ENCODE peak calls at places on chromosome 18, in four cellular contexts. R, A, H and Q are unnamed samples.
A peak's percentile ranks its signal among the peaks of the same experiment; 100 is the strongest.

GRCh38 chr18:31741096-31741735 is 19.5 kb downstream of the SLC25A52 start:
- DNase-seq in R (no peak), A (no peak), H (peak; percentile 54), Q (peak; percentile 39)

GRCh38 chr18:74665905-74666304 is 68.2 kb downstream of the ZNF407 start:
- DNase-seq in R (no peak), A (no peak), H (no peak), Q (no peak)

GRCh38 chr18:76710646-76711520 is 111.5 kb upstream of the ZNF236 start:
- DNase-seq in R (no peak), A (no peak), H (no peak), Q (peak; percentile 70)

GRCh38 chr18:11149441-11150270 is at the start of gene PIEZO2:
- DNase-seq in R (peak; percentile 69), A (peak; percentile 63), H (peak; percentile 88), Q (peak; percentile 92)

GRCh38 chr18:36897253-36897652 is 68.3 kb downstream of the KIAA1328 start:
- DNase-seq in R (no peak), A (no peak), H (no peak), Q (no peak)

GRCh38 chr18:14970027-14970426 is 222.1 kb downstream of the ANKRD30B start:
- DNase-seq in R (no peak), A (no peak), H (no peak), Q (no peak)

GRCh38 chr18:58808349-58808748 is 56.3 kb upstream of the ZNF532 start:
- DNase-seq in R (no peak), A (no peak), H (no peak), Q (no peak)

GRCh38 chr18:62102221-62102620 is 84.6 kb downstream of the PIGN start:
- DNase-seq in R (no peak), A (no peak), H (no peak), Q (no peak)

GRCh38 chr18:62717059-62717849 is 1.9 kb downstream of the PHLPP1 start:
- DNase-seq in R (peak; percentile 49), A (no peak), H (peak; percentile 60), Q (peak; percentile 66)

GRCh38 chr18:58501497-58501896 is 127.4 kb downstream of the ALPK2 start:
- DNase-seq in R (no peak), A (no peak), H (no peak), Q (no peak)

GRCh38 chr18:80000877-80001276 is 12.5 kb upstream of the TXNL4A start:
- DNase-seq in R (no peak), A (no peak), H (no peak), Q (no peak)

GRCh38 chr18:50192903-50193795 is 1.8 kb downstream of the MYO5B start:
- DNase-seq in R (no peak), A (no peak), H (peak; percentile 34), Q (peak; percentile 37)

GRCh38 chr18:23864620-23865019 is 149.9 kb upstream of the TTC39C start:
- DNase-seq in R (no peak), A (no peak), H (no peak), Q (no peak)

GRCh38 chr18:32688821-32689220 is 84.0 kb downstream of the KLHL14 start:
- DNase-seq in R (no peak), A (no peak), H (no peak), Q (no peak)

GRCh38 chr18:41906528-41907256 is 48.3 kb upstream of the PIK3C3 start:
- DNase-seq in R (no peak), A (no peak), H (peak; percentile 46), Q (peak; percentile 69)

GRCh38 chr18:8766576-8767253 is 61.4 kb downstream of the MTCL1 start:
- DNase-seq in R (no peak), A (no peak), H (no peak), Q (peak; percentile 53)

GRCh38 chr18:2091937-2092336 is 479.4 kb downstream of the METTL4 start:
- DNase-seq in R (no peak), A (no peak), H (no peak), Q (no peak)

GRCh38 chr18:12768622-12769021 is 65.8 kb downstream of the PSMG2 start:
- DNase-seq in R (no peak), A (no peak), H (no peak), Q (no peak)

GRCh38 chr18:2965797-2966196 is 47.1 kb downstream of the LPIN2 start:
- DNase-seq in R (no peak), A (no peak), H (no peak), Q (no peak)

GRCh38 chr18:58128286-58129018 is 84.4 kb downstream of the NEDD4L start:
- DNase-seq in R (no peak), A (no peak), H (peak; percentile 78), Q (peak; percentile 89)

GRCh38 chr18:41703744-41704530 is 251.1 kb upstream of the PIK3C3 start:
- DNase-seq in R (no peak), A (no peak), H (no peak), Q (no peak)